ENCODE peak calls at places on chromosome 5, in seven cellular contexts. E, W, K, L, C, Y and Q are unnamed samples. For H3K36me3 and H3K4me1, the result is how much of the 10 kb centered on the place peaks cover.

GRCh38 chr5:110738503-110738811 is 350 bp upstream of the SLC25A46 start:
- DNase-seq in W (no peak), E (no peak), Y (no peak), L (no peak), K (no peak), C (no peak), Q (no peak)

GRCh38 chr5:39513236-39513635 is 88.5 kb upstream of the DAB2 start:
- DNase-seq in L (no peak), K (no peak), W (peak), E (no peak), C (no peak), Y (peak), Q (no peak)

GRCh38 chr5:93585753-93586385 is 2.8 kb downstream of the NR2F1 start:
- DNase-seq in Y (no peak), E (peak), L (no peak), C (no peak), W (no peak), K (no peak), Q (no peak)

GRCh38 chr5:149323235-149324205 is 21.8 kb upstream of the GRPEL2 start:
- DNase-seq in W (no peak), C (no peak), L (no peak), K (no peak), Y (no peak), E (no peak), Q (no peak)

GRCh38 chr5:55096860-55097259 is 5.6 kb upstream of the GZMA start:
- DNase-seq in K (no peak), Y (peak), L (no peak), W (no peak), C (no peak), E (no peak), Q (no peak)

GRCh38 chr5:78065073-78065472 is 229.4 kb downstream of the AP3B1 start:
- DNase-seq in L (no peak), E (peak), W (no peak), Y (no peak), K (peak), C (no peak), Q (no peak)

GRCh38 chr5:127919006-127919796 is 164.4 kb upstream of the SLC12A2 start:
- DNase-seq in K (no peak), C (no peak), W (no peak), Y (no peak), L (no peak), E (no peak), Q (no peak)

GRCh38 chr5:24642022-24642421 is 2.8 kb downstream of the CDH10 start:
- DNase-seq in Y (no peak), L (no peak), W (no peak), E (no peak), C (no peak), K (no peak), Q (no peak)

GRCh38 chr5:55904152-55904551 is 53.0 kb downstream of the IL31RA start:
- DNase-seq in E (no peak), W (no peak), C (no peak), L (no peak), Y (no peak), K (no peak), Q (no peak)

GRCh38 chr5:72611111-72611724 is 104.0 kb upstream of the ZNF366 start:
- DNase-seq in E (peak), W (peak), Y (peak), K (peak), L (no peak), C (peak), Q (peak)

GRCh38 chr5:92222449-92222848 is 839.3 kb upstream of the ARRDC3 start:
- DNase-seq in K (no peak), L (no peak), W (peak), C (no peak), E (no peak), Y (no peak), Q (no peak)

GRCh38 chr5:129593525-129593924 is 133.4 kb downstream of the ADAMTS19 start:
- DNase-seq in E (no peak), K (no peak), W (no peak), C (no peak), Y (no peak), L (no peak), Q (no peak)
- H3K36me3 ChIP-seq in E (under half), K (under half), W (under half), C (under half), Y (under half), L (under half), Q (under half)

GRCh38 chr5:171693397-171693796 is 92.2 kb upstream of the SMIM23 start:
- DNase-seq in W (no peak), C (no peak), L (no peak), E (no peak), Y (no peak), K (no peak), Q (no peak)
- TF ChIP-seq POLR2AphosphoS5 in W (no peak), C (no peak), L (no peak), E (no peak), Y (no peak), K (no peak), Q (no peak)

DNA sequence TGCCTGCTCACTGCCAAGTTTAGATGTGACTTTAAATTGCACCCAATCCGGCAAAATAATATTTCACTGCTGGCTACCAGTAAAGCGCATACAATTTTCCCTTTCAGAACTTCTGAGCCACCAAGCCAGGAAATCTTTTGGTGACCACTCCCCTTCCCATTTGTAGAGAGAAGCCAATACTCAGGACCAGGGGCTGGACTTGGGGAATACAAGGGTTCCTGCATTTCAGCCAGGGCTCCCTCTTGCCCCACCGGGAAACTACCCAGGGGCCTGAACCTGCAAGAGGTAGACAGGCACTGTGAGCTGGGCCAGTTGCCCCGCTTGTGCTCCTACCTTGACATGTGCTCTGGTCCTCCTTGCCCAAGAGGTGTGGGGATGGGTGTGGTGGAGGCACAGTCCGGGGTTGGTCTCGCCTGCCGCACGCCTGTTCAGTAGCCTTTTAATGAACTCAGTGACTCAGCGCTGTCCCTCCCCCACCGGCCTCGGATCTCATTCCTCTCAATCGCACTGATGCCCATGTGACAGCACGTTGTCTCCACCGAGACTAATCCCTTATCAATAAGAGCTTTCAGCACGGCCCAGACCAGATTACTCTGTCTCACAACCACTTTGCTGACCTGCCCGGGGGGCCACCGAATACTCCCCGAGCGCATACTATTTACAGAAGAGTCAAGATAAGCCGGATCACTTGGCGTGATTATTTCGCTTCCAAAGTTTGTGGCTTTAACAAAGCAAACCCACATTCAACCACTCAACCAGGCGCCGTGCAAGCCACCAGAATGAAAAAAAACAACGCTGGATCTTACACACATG is 226.5 kb downstream of the DCP2 start:
- DNase-seq in C (peak), L (no peak), K (no peak), E (peak), Y (no peak), W (peak), Q (peak)
- H3K4me1 ChIP-seq in C (under half), L (under half), K (under half), E (under half), Y (under half), W (under half), Q (under half)

GRCh38 chr5:37063739-37064138 is 185.4 kb downstream of the CPLANE1 start:
- DNase-seq in W (no peak), K (no peak), C (no peak), L (no peak), Y (no peak), E (no peak), Q (no peak)
- H3K36me3 ChIP-seq in W (under half), K (under half), C (half or more), L (under half), Y (under half), E (half or more), Q (under half)

GRCh38 chr5:132489871-132490483 is 596 bp downstream of the IRF1 start:
- DNase-seq in C (peak), L (no peak), Y (peak), E (peak), K (no peak), W (no peak), Q (peak)
- TF ChIP-seq POLR2AphosphoS5 in C (no peak), L (no peak), Y (no peak), E (no peak), K (no peak), W (no peak), Q (no peak)